ENCODE peak calls at places on chromosomes 7 and 10, in five cellular contexts. S is prostate gland, A is lung, T is endothelial cell, J is osteocyte. K is an unnamed sample.

GRCh38 chr7:34756025-34756437 is 98.0 kb downstream of the NPSR1 start:
- DNase-seq in J (no peak), S (no peak), A (no peak), T (no peak), K (no peak)

GRCh38 chr10:31129261-31129660 is 97.6 kb upstream of the ZNF438 start:
- DNase-seq in T (no peak), A (no peak), J (no peak), S (no peak), K (peak; percentile 38)

GRCh38 chr7:80078159-80078731 is 56.4 kb upstream of the GNAI1 start:
- DNase-seq in A (no peak), S (no peak), J (no peak), T (no peak), K (no peak)

GRCh38 chr10:11713963-11714362 is 28.2 kb upstream of the ECHDC3 start:
- DNase-seq in S (no peak), J (no peak), A (no peak), T (no peak), K (no peak)

GRCh38 chr7:96734343-96734742 is 24.7 kb upstream of the SEM1 start:
- DNase-seq in J (no peak), A (no peak), T (no peak), S (no peak), K (no peak)

GRCh38 chr10:86607674-86608073 is 46.7 kb upstream of the OPN4 start:
- DNase-seq in A (no peak), T (no peak), S (no peak), J (no peak), K (no peak)

GRCh38 chr7:30625283-30625682 is 30.6 kb downstream of the GARS1 start:
- DNase-seq in S (no peak), J (no peak), A (no peak), T (no peak), K (no peak)

GRCh38 chr7:44077061-44077460 is 5.3 kb downstream of the POLM start:
- DNase-seq in A (no peak), T (no peak), J (no peak), S (no peak), K (no peak)

GRCh38 chr7:43439631-43440401 is 143.1 kb upstream of the STK17A start:
- DNase-seq in A (no peak), S (no peak), T (peak; percentile 66), J (no peak), K (peak; percentile 23)

GRCh38 chr7:47937065-47937687 is 11.1 kb downstream of the PKD1L1 start:
- DNase-seq in T (no peak), J (no peak), A (no peak), S (no peak), K (no peak)

GRCh38 chr7:25857376-25858067 is 294.5 kb upstream of the NFE2L3 start:
- DNase-seq in S (no peak), T (peak; percentile 48), A (no peak), J (no peak), K (peak; percentile 92)

GRCh38 chr7:81527651-81528050 is 242.2 kb downstream of the HGF start:
- DNase-seq in J (no peak), T (no peak), S (no peak), A (no peak), K (no peak)
- TF ChIP-seq CTCF in J (no peak), T (no peak), S (no peak), A (no peak), K (no peak)

GRCh38 chr7:155831807-155832524 is 19.7 kb upstream of the SHH start:
- DNase-seq in J (no peak), S (no peak), T (no peak), A (no peak), K (no peak)
- TF ChIP-seq CTCF in J (no peak), S (no peak), T (no peak), A (no peak), K (no peak)

DNA sequence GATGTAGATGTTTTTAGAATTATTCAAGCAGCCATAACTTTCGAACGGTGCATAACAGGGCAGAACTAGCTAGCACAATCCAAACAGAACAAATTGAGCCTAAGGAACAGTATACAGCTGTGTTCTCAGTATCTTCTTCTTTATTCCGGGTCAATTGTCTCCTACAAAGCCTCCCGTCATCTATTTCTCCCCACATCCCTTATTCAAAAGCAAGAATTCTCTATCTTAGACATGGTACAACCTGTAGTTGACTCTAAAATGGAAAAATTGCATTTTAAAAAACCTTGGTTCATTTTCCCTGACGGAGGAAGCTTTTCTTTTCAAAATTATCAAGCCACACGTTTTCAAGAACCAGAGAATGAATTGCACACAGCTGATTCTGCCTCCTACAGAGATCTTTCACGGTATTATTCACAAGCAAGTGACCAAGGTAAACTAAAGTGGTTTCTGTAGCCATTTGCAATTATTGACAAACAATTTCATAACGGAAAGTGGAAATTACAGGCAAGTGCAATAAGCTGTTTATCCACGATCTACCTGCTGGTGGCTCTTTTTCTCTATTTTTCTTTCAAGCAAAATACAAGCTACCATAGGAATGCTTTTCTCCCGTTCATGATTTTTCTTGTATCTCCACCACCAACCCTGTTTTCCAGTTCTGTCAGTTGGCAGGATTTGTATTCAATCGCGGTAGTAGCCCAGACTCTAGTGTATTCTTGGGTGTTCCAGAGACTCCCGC is 2.3 kb downstream of the GRM8 start:
- DNase-seq in T (no peak), J (no peak), A (no peak), S (no peak), K (no peak)
- TF ChIP-seq CTCF in T (no peak), J (no peak), A (no peak), S (no peak), K (no peak)

GRCh38 chr10:69652857-69653199 is 22.8 kb downstream of the FAM241B start:
- DNase-seq in A (no peak), T (no peak), S (no peak), J (no peak), K (no peak)
- TF ChIP-seq CTCF in A (no peak), T (no peak), S (no peak), J (no peak), K (no peak)

GRCh38 chr7:100400656-100401055 is 27.4 kb downstream of the PILRA start:
- DNase-seq in A (no peak), S (no peak), J (no peak), T (peak; percentile 56), K (no peak)
- TF ChIP-seq CTCF in A (no peak), S (no peak), J (no peak), T (no peak), K (no peak)

GRCh38 chr10:102231357-102232318 is 5.5 kb downstream of the ELOVL3 start:
- DNase-seq in J (peak; percentile 86), A (peak; percentile 49), S (no peak), T (peak; percentile 78), K (peak; percentile 68)
- TF ChIP-seq CTCF in J (peak; percentile 73), A (peak; percentile 6), S (peak; percentile 45), T (peak; percentile 92), K (peak; percentile 82)

GRCh38 chr10:34732926-34733325 is 82.2 kb downstream of the PARD3 start:
- DNase-seq in J (no peak), T (no peak), A (no peak), S (no peak), K (no peak)
- TF ChIP-seq CTCF in J (peak; percentile 27), T (no peak), A (no peak), S (no peak), K (no peak)

GRCh38 chr7:95684037-95684436 is 87.7 kb upstream of the PDK4 start:
- DNase-seq in T (no peak), J (no peak), S (no peak), A (no peak), K (no peak)
- TF ChIP-seq CTCF in T (peak; percentile 77), J (peak; percentile 65), S (peak; percentile 46), A (peak; percentile 46), K (peak; percentile 45)

DNA sequence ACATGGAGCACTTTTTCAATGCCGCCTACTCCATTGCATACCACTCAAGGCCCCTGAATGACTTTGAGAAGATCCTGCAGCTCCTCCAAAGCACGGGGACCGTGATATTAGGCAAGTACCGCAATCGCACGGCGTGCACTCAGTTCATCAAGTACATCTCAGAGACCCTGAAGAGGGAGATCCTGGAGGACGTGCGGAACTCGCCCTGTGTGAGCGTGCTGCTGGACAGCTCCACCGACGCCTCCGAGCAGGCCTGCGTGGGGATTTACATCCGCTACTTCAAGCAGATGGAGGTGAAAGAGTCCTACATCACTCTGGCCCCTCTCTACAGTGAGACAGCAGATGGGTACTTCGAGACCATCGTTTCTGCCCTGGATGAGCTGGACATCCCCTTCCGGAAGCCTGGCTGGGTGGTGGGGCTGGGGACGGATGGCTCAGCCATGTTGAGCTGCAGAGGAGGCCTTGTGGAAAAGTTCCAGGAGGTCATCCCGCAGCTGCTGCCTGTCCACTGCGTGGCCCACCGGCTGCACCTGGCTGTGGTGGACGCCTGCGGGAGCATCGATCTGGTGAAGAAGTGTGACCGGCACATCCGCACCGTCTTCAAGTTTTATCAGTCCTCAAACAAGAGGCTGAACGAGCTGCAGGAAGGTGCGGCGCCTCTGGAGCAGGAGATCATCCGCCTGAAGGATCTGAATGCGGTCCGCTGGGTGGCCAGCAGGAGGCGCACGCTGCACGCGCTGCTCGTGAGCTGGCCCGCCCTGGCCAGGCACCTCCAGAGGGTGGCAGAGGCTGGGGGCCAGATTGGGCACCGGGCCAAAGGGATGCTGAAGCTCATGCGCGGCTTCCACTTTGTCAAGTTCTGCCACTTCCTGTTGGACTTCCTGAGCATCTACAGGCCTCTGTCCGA is 12.7 kb upstream of the ATP6V0E2 start:
- DNase-seq in J (no peak), A (no peak), S (no peak), T (peak; percentile 53), K (no peak)
- TF ChIP-seq CTCF in J (peak; percentile 21), A (no peak), S (peak; percentile 7), T (peak; percentile 77), K (no peak)